ENCODE peak calls at places on chromosome 2, in six cellular contexts. K is stimulated activated CD4-positive, alpha-beta T cell treated with anti-CD3 and anti-CD28 coated beads, TNF-alpha, amount 100 ng/mL, for 24 hours; C is colonic mucosa; R is fibroblast of lung; F is T-helper 2 cell; J is GDM1. T is an unnamed sample.

GRCh38 chr2:227439214-227439613 is 32.7 kb upstream of the AGFG1 start:
- DNase-seq in K (no peak), C (no peak), R (no peak), F (no peak), J (no peak), T (no peak)

GRCh38 chr2:38959938-38960608 is 70.4 kb downstream of the ARHGEF33 start:
- DNase-seq in K (peak; percentile 41), C (peak; percentile 73), R (peak; percentile 88), F (peak; percentile 34), J (no peak), T (peak; percentile 94)

GRCh38 chr2:225764346-225764745 is 364.8 kb downstream of the NYAP2 start:
- DNase-seq in K (no peak), C (no peak), R (peak; percentile 21), F (no peak), J (no peak), T (no peak)

GRCh38 chr2:23760746-23761145 is 166.2 kb downstream of the ATAD2B start:
- DNase-seq in K (no peak), C (no peak), R (peak; percentile 90), F (no peak), J (no peak), T (peak; percentile 70)

GRCh38 chr2:105382177-105382576 is 16.7 kb downstream of the FHL2 start:
- DNase-seq in K (no peak), C (no peak), R (no peak), F (no peak), J (no peak), T (no peak)

GRCh38 chr2:48107326-48107925 is 201.1 kb upstream of the FBXO11 start:
- DNase-seq in K (no peak), C (no peak), R (peak; percentile 59), F (no peak), J (no peak), T (peak; percentile 80)

GRCh38 chr2:108612153-108612513 is 77.9 kb downstream of the LIMS1 start:
- DNase-seq in K (no peak), C (no peak), R (peak; percentile 66), F (peak; percentile 32), J (no peak), T (no peak)

GRCh38 chr2:216974321-216975302 is 114.7 kb upstream of the TNP1 start:
- DNase-seq in K (no peak), C (peak; percentile 29), R (no peak), F (no peak), J (no peak), T (no peak)

GRCh38 chr2:185644828-185645227 is 93.8 kb upstream of the FSIP2 start:
- DNase-seq in K (no peak), C (no peak), R (peak; percentile 26), F (no peak), J (no peak), T (no peak)

GRCh38 chr2:76599732-76600368 is 889.1 kb upstream of the GCFC2 start:
- DNase-seq in K (no peak), C (peak; percentile 36), R (peak; percentile 78), F (no peak), J (peak; percentile 39), T (peak; percentile 42)

GRCh38 chr2:100136310-100136709 is 6.1 kb downstream of the AFF3 start:
- DNase-seq in K (no peak), C (no peak), R (no peak), F (no peak), J (no peak), T (no peak)

GRCh38 chr2:174772492-174772801 is 8.2 kb upstream of the CHRNA1 start:
- DNase-seq in K (no peak), C (no peak), R (no peak), F (no peak), J (no peak), T (no peak)